ENCODE peak calls at places on chromosomes 5 and 9, in five cellular contexts. L, Z, F, H and T are unnamed samples.

GRCh38 chr9:94768766-94769165 is 42.3 kb downstream of the AOPEP start:
- DNase-seq in L (no peak), Z (no peak), F (no peak), H (no peak), T (no peak)

GRCh38 chr5:159056201-159056600 is 43.5 kb downstream of the EBF1 start:
- DNase-seq in L (no peak), Z (no peak), F (no peak), H (no peak), T (no peak)

GRCh38 chr9:124437086-124437485 is 13.2 kb upstream of the ADGRD2 start:
- DNase-seq in L (no peak), Z (no peak), F (no peak), H (no peak), T (no peak)

GRCh38 chr9:29514336-29514735 is 1941.1 kb upstream of the C9orf72 start:
- DNase-seq in L (no peak), Z (no peak), F (no peak), H (no peak), T (no peak)

GRCh38 chr9:133005221-133005760 is 25.5 kb upstream of the GTF3C5 start:
- DNase-seq in L (no peak), Z (no peak), F (no peak), H (no peak), T (no peak)

GRCh38 chr9:124875501-124875900 is 13.6 kb downstream of the ARPC5L start:
- DNase-seq in L (no peak), Z (no peak), F (no peak), H (no peak), T (no peak)

GRCh38 chr5:10701567-10702039 is 59.4 kb downstream of the DAP start:
- DNase-seq in L (peak), Z (peak), F (no peak), H (no peak), T (peak)

GRCh38 chr9:37958154-37958553 is 54.2 kb upstream of the SLC25A51 start:
- DNase-seq in L (no peak), Z (no peak), F (no peak), H (no peak), T (no peak)

GRCh38 chr9:129143031-129143441 is 31.8 kb downstream of the PTPA start:
- DNase-seq in L (peak), Z (peak), F (peak), H (peak), T (peak)

GRCh38 chr9:89863141-89863540 is 258.3 kb downstream of the GADD45G start:
- DNase-seq in L (no peak), Z (no peak), F (no peak), H (no peak), T (no peak)

GRCh38 chr5:150649828-150650712 is 9.6 kb downstream of the SYNPO start:
- DNase-seq in L (no peak), Z (no peak), F (no peak), H (no peak), T (no peak)

GRCh38 chr5:39355324-39355723 is 9.0 kb downstream of the C9 start:
- DNase-seq in L (no peak), Z (no peak), F (no peak), H (no peak), T (no peak)

GRCh38 chr5:169548315-169548714 is 35.3 kb upstream of the SPDL1 start:
- DNase-seq in L (no peak), Z (no peak), F (no peak), H (no peak), T (no peak)

GRCh38 chr5:73122875-73123810 is 2.8 kb downstream of the TMEM171 start:
- DNase-seq in L (no peak), Z (no peak), F (no peak), H (no peak), T (no peak)

GRCh38 chr9:115362101-115362500 is 244.1 kb upstream of the TNC start:
- DNase-seq in L (no peak), Z (no peak), F (no peak), H (no peak), T (no peak)

GRCh38 chr9:130268521-130269131 is 3.1 kb downstream of the HMCN2 start:
- DNase-seq in L (no peak), Z (no peak), F (no peak), H (no peak), T (no peak)

GRCh38 chr5:59065551-59065950 is 482.7 kb downstream of the RAB3C start:
- DNase-seq in L (no peak), Z (no peak), F (no peak), H (no peak), T (no peak)

GRCh38 chr9:105132576-105132975 is 111.9 kb upstream of the SLC44A1 start:
- DNase-seq in L (no peak), Z (no peak), F (no peak), H (no peak), T (no peak)

GRCh38 chr9:87267251-87267679 is 230.4 kb upstream of the DAPK1 start:
- DNase-seq in L (no peak), Z (no peak), F (no peak), H (no peak), T (no peak)

GRCh38 chr9:116895956-116896355 is 208.9 kb downstream of the TRIM32 start:
- DNase-seq in L (no peak), Z (no peak), F (no peak), H (no peak), T (no peak)

GRCh38 chr5:143592648-143593047 is 189.2 kb upstream of the NR3C1 start:
- DNase-seq in L (no peak), Z (no peak), F (no peak), H (no peak), T (no peak)

GRCh38 chr5:178201927-178202235 is 2.5 kb upstream of the HNRNPAB start:
- DNase-seq in L (no peak), Z (no peak), F (no peak), H (no peak), T (no peak)

GRCh38 chr5:56585466-56585865 is 229.9 kb upstream of the MAP3K1 start:
- DNase-seq in L (no peak), Z (no peak), F (no peak), H (no peak), T (no peak)

GRCh38 chr5:112491257-112491656 is 72.2 kb upstream of the EPB41L4A start:
- DNase-seq in L (no peak), Z (no peak), F (no peak), H (no peak), T (no peak)

GRCh38 chr5:31664566-31664965 is 25.6 kb downstream of the PDZD2 start:
- DNase-seq in L (no peak), Z (peak), F (no peak), H (no peak), T (no peak)

GRCh38 chr9:128275198-128276007 is at the start of gene GOLGA2:
- DNase-seq in L (no peak), Z (no peak), F (no peak), H (peak), T (peak)

GRCh38 chr5:78819166-78819565 is 165.9 kb downstream of the ARSB start:
- DNase-seq in L (no peak), Z (no peak), F (no peak), H (no peak), T (no peak)

GRCh38 chr9:69476016-69476415 is 151.0 kb downstream of the ENTREP1 start:
- DNase-seq in L (peak), Z (peak), F (peak), H (peak), T (peak)

GRCh38 chr9:11016081-11016480 is 403.3 kb upstream of the PTPRD start:
- DNase-seq in L (no peak), Z (no peak), F (no peak), H (no peak), T (no peak)

GRCh38 chr9:20898885-20899554 is 132.4 kb downstream of the HACD4 start:
- DNase-seq in L (no peak), Z (peak), F (no peak), H (no peak), T (no peak)

GRCh38 chr5:133962801-133963476 is 5.5 kb downstream of the C5orf15 start:
- DNase-seq in L (no peak), Z (no peak), F (no peak), H (no peak), T (no peak)

GRCh38 chr5:10735569-10736255 is 25.3 kb downstream of the DAP start:
- DNase-seq in L (no peak), Z (no peak), F (no peak), H (no peak), T (no peak)

GRCh38 chr9:91799113-91799735 is 150.8 kb downstream of the ROR2 start:
- DNase-seq in L (no peak), Z (no peak), F (no peak), H (no peak), T (no peak)

GRCh38 chr9:70594546-70594945 is 180.1 kb upstream of the KLF9 start:
- DNase-seq in L (no peak), Z (no peak), F (no peak), H (no peak), T (no peak)